ENCODE peak calls at places on chromosomes 11 and 22, in five cellular contexts. One of them, this sample, is unnamed.

GRCh38 chr22:19775496-19776325 is 15.1 kb downstream of the TBX1 start:
- DNase-seq in stomach: no peak
- DNase-seq in pancreas: peak; percentile 41
- DNase-seq in mucosa of descending colon: no peak
- DNase-seq in endothelial cell of umbilical vein: no peak
- DNase-seq in this sample: no peak

GRCh38 chr22:49550766-49551362 is 276.8 kb downstream of the BRD1 start:
- DNase-seq in stomach: no peak
- DNase-seq in pancreas: peak; percentile 19
- DNase-seq in endothelial cell of umbilical vein: no peak
- DNase-seq in mucosa of descending colon: no peak
- DNase-seq in this sample: no peak

GRCh38 chr11:77345621-77346020 is 44.1 kb upstream of the GDPD4 start:
- DNase-seq in endothelial cell of umbilical vein: no peak
- DNase-seq in stomach: no peak
- DNase-seq in pancreas: no peak
- DNase-seq in mucosa of descending colon: no peak
- DNase-seq in this sample: no peak

GRCh38 chr11:46248270-46249102 is 29.0 kb upstream of the CREB3L1 start:
- DNase-seq in mucosa of descending colon: no peak
- DNase-seq in pancreas: no peak
- DNase-seq in stomach: no peak
- DNase-seq in endothelial cell of umbilical vein: peak; percentile 33
- DNase-seq in this sample: peak; percentile 6

GRCh38 chr11:135033545-135033944 is 621.5 kb upstream of the B3GAT1 start:
- DNase-seq in endothelial cell of umbilical vein: no peak
- DNase-seq in pancreas: no peak
- DNase-seq in stomach: no peak
- DNase-seq in mucosa of descending colon: peak; percentile 26
- DNase-seq in this sample: peak; percentile 56

GRCh38 chr22:49896201-49896600 is 22.0 kb downstream of the ALG12 start:
- DNase-seq in mucosa of descending colon: no peak
- DNase-seq in stomach: no peak
- DNase-seq in endothelial cell of umbilical vein: no peak
- DNase-seq in pancreas: no peak
- DNase-seq in this sample: no peak

GRCh38 chr11:20068691-20069090 is 91.6 kb downstream of the DBX1 start:
- DNase-seq in stomach: no peak
- DNase-seq in mucosa of descending colon: no peak
- DNase-seq in endothelial cell of umbilical vein: no peak
- DNase-seq in pancreas: no peak
- DNase-seq in this sample: no peak

GRCh38 chr11:77611921-77612320 is 22.2 kb downstream of the AQP11 start:
- DNase-seq in mucosa of descending colon: no peak
- DNase-seq in endothelial cell of umbilical vein: no peak
- DNase-seq in pancreas: no peak
- DNase-seq in stomach: no peak
- DNase-seq in this sample: no peak

GRCh38 chr22:21054046-21054713 is 8.4 kb downstream of the LRRC74B start:
- DNase-seq in pancreas: no peak
- DNase-seq in endothelial cell of umbilical vein: no peak
- DNase-seq in mucosa of descending colon: no peak
- DNase-seq in stomach: no peak
- DNase-seq in this sample: no peak

GRCh38 chr11:62602141-62603071 is 741 bp upstream of the MTA2 start:
- DNase-seq in pancreas: peak; percentile 91
- DNase-seq in stomach: peak; percentile 65
- DNase-seq in endothelial cell of umbilical vein: no peak
- DNase-seq in mucosa of descending colon: peak; percentile 75
- DNase-seq in this sample: peak; percentile 85

GRCh38 chr11:4982678-4983077 is 12.0 kb upstream of the OR51L1 start:
- DNase-seq in mucosa of descending colon: no peak
- DNase-seq in endothelial cell of umbilical vein: no peak
- DNase-seq in pancreas: no peak
- DNase-seq in stomach: no peak
- DNase-seq in this sample: no peak

GRCh38 chr11:63999349-64000025 is 13.2 kb downstream of the OTUB1 start:
- DNase-seq in mucosa of descending colon: peak; percentile 52
- DNase-seq in stomach: peak; percentile 85
- DNase-seq in pancreas: no peak
- DNase-seq in endothelial cell of umbilical vein: no peak
- DNase-seq in this sample: peak; percentile 44

GRCh38 chr11:19912206-19913118 is 199.8 kb downstream of the NAV2 start:
- DNase-seq in stomach: no peak
- DNase-seq in pancreas: no peak
- DNase-seq in mucosa of descending colon: no peak
- DNase-seq in endothelial cell of umbilical vein: no peak
- DNase-seq in this sample: no peak

GRCh38 chr11:69157156-69157821 is 1.6 kb downstream of the SMIM38 start:
- DNase-seq in pancreas: peak; percentile 77
- DNase-seq in endothelial cell of umbilical vein: peak; percentile 13
- DNase-seq in mucosa of descending colon: no peak
- DNase-seq in stomach: no peak
- DNase-seq in this sample: peak; percentile 80

GRCh38 chr11:89067264-89067663 is 1.5 kb upstream of the GRM5 start:
- DNase-seq in mucosa of descending colon: no peak
- DNase-seq in stomach: no peak
- DNase-seq in pancreas: no peak
- DNase-seq in endothelial cell of umbilical vein: no peak
- DNase-seq in this sample: no peak

GRCh38 chr22:19181786-19182471 is 3.4 kb upstream of the SLC25A1 start:
- DNase-seq in endothelial cell of umbilical vein: no peak
- DNase-seq in pancreas: no peak
- DNase-seq in mucosa of descending colon: no peak
- DNase-seq in stomach: no peak
- DNase-seq in this sample: no peak

GRCh38 chr11:6418958-6419611 is at the start of gene APBB1:
- DNase-seq in mucosa of descending colon: peak; percentile 78
- DNase-seq in endothelial cell of umbilical vein: peak; percentile 67
- DNase-seq in pancreas: peak; percentile 75
- DNase-seq in stomach: peak; percentile 67
- DNase-seq in this sample: peak; percentile 77

GRCh38 chr11:76459299-76459698 is 14.5 kb downstream of the EMSY start:
- DNase-seq in pancreas: no peak
- DNase-seq in mucosa of descending colon: no peak
- DNase-seq in stomach: no peak
- DNase-seq in endothelial cell of umbilical vein: peak; percentile 14
- DNase-seq in this sample: no peak

GRCh38 chr22:42791721-42792452 is 65.2 kb downstream of the ARFGAP3 start:
- DNase-seq in endothelial cell of umbilical vein: no peak
- DNase-seq in mucosa of descending colon: no peak
- DNase-seq in pancreas: peak; percentile 70
- DNase-seq in stomach: no peak
- DNase-seq in this sample: peak; percentile 37

GRCh38 chr22:41417622-41418390 is 28.8 kb downstream of the TOB2 start:
- DNase-seq in stomach: peak; percentile 99
- DNase-seq in pancreas: peak; percentile 100
- DNase-seq in mucosa of descending colon: peak; percentile 68
- DNase-seq in endothelial cell of umbilical vein: peak; percentile 24
- DNase-seq in this sample: peak; percentile 93

GRCh38 chr11:17024924-17025323 is 10.7 kb upstream of the PLEKHA7 start:
- DNase-seq in pancreas: no peak
- DNase-seq in endothelial cell of umbilical vein: no peak
- DNase-seq in mucosa of descending colon: no peak
- DNase-seq in stomach: no peak
- DNase-seq in this sample: no peak

GRCh38 chr22:26322179-26322905 is 106.7 kb upstream of the ASPHD2 start:
- DNase-seq in stomach: no peak
- DNase-seq in mucosa of descending colon: no peak
- DNase-seq in endothelial cell of umbilical vein: no peak
- DNase-seq in pancreas: no peak
- DNase-seq in this sample: no peak

GRCh38 chr11:10122337-10123197 is 171.5 kb downstream of the SBF2 start:
- DNase-seq in pancreas: no peak
- DNase-seq in stomach: no peak
- DNase-seq in endothelial cell of umbilical vein: no peak
- DNase-seq in mucosa of descending colon: no peak
- DNase-seq in this sample: peak; percentile 39

GRCh38 chr22:25736378-25737011 is 5.5 kb upstream of the MYO18B start:
- DNase-seq in endothelial cell of umbilical vein: no peak
- DNase-seq in stomach: no peak
- DNase-seq in pancreas: no peak
- DNase-seq in mucosa of descending colon: no peak
- DNase-seq in this sample: no peak

GRCh38 chr22:30326704-30327362 is at the start of gene TBC1D10A:
- DNase-seq in pancreas: peak; percentile 99
- DNase-seq in mucosa of descending colon: peak; percentile 97
- DNase-seq in endothelial cell of umbilical vein: peak; percentile 86
- DNase-seq in stomach: peak; percentile 97
- DNase-seq in this sample: peak; percentile 96

GRCh38 chr11:25794804-25795203 is 537.1 kb upstream of the ANO3 start:
- DNase-seq in stomach: no peak
- DNase-seq in mucosa of descending colon: no peak
- DNase-seq in endothelial cell of umbilical vein: no peak
- DNase-seq in pancreas: no peak
- DNase-seq in this sample: no peak

DNA sequence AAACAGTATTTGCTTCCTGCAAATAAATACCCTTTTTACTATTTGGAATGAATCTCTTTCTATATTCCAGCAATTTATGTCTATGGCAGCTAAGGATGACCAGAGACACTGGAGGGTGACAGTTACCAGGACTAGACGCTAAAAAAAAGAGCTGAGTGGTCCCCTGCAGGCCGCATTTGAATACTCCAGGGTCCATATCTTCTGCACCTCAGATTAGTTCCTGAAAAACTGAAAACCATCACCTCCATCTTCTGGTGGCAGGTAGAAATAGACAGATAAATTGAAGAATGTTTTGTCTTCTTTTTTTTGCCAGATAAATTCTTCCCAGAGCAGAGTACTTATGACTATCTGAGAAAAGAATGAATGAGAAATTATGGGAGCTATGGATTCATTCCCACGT is 145.6 kb downstream of the CSNK2A3 start:
- DNase-seq in endothelial cell of umbilical vein: no peak
- DNase-seq in mucosa of descending colon: no peak
- DNase-seq in stomach: no peak
- DNase-seq in pancreas: no peak
- DNase-seq in this sample: no peak
- TF ChIP-seq CTCF in endothelial cell of umbilical vein: no peak
- TF ChIP-seq CTCF in mucosa of descending colon: no peak
- TF ChIP-seq CTCF in stomach: no peak
- TF ChIP-seq CTCF in pancreas: no peak
- TF ChIP-seq CTCF in this sample: no peak

DNA sequence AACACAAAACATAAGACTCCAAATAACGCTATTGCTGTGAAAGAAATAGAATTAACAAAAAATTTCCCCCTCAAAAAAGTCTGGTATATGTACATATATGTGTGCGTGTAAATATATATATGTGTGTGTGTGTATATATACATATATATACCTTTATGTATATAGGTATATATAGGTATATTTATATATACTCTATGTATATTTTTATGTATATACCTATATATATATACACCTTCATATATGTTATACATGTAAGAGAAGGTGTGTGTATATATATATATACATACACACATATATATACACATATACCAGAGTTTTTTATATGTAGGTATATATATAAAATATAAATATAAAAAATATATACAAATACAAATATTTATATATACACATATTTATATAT is 199.2 kb downstream of the RAB38 start:
- DNase-seq in pancreas: no peak
- DNase-seq in stomach: no peak
- DNase-seq in endothelial cell of umbilical vein: no peak
- DNase-seq in mucosa of descending colon: no peak
- DNase-seq in this sample: no peak
- TF ChIP-seq CTCF in pancreas: no peak
- TF ChIP-seq CTCF in stomach: no peak
- TF ChIP-seq CTCF in endothelial cell of umbilical vein: no peak
- TF ChIP-seq CTCF in mucosa of descending colon: no peak
- TF ChIP-seq CTCF in this sample: no peak

GRCh38 chr11:130861902-130862552 is 54.3 kb downstream of the SNX19 start:
- DNase-seq in mucosa of descending colon: peak; percentile 98
- DNase-seq in endothelial cell of umbilical vein: peak; percentile 84
- DNase-seq in stomach: peak; percentile 95
- DNase-seq in pancreas: peak; percentile 95
- DNase-seq in this sample: peak; percentile 97
- TF ChIP-seq CTCF in mucosa of descending colon: peak; percentile 99
- TF ChIP-seq CTCF in endothelial cell of umbilical vein: peak; percentile 100
- TF ChIP-seq CTCF in stomach: peak; percentile 95
- TF ChIP-seq CTCF in pancreas: peak; percentile 96
- TF ChIP-seq CTCF in this sample: peak; percentile 100

DNA sequence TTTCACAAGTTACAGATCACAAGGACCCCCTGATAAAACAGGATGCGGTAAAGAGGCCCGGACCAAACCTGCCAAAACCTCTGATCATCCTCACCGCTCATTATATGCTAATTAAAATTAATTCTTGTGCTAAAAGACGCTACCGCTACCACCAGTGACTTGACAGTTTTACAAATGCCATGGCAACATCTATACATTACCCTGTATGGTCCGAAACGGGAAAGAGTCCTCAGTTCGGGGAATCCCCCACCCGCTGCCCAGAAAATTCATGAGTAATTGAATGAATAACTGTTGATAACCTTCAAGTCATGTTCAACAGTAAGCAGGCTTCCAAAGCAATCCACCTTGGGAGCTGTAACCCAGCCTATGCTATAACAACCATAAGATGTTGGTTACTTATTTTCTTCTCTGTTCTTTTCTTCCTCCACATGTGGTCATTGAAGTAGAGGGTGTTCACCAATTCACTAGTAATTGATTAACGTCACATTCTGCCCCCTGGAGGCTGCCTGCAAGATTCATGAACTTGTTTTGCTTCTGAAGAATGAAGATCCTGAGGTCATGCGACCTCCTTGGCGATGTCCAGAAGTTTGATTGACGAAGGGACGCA is 20.6 kb downstream of the APOBEC3H start:
- DNase-seq in pancreas: no peak
- DNase-seq in mucosa of descending colon: peak; percentile 85
- DNase-seq in endothelial cell of umbilical vein: peak; percentile 57
- DNase-seq in stomach: peak; percentile 70
- DNase-seq in this sample: peak; percentile 83
- TF ChIP-seq CTCF in pancreas: peak; percentile 18
- TF ChIP-seq CTCF in mucosa of descending colon: no peak
- TF ChIP-seq CTCF in endothelial cell of umbilical vein: peak; percentile 36
- TF ChIP-seq CTCF in stomach: no peak
- TF ChIP-seq CTCF in this sample: peak; percentile 45

GRCh38 chr11:94007906-94008305 is 13.2 kb upstream of the HEPHL1 start:
- DNase-seq in pancreas: no peak
- DNase-seq in mucosa of descending colon: no peak
- DNase-seq in stomach: no peak
- DNase-seq in endothelial cell of umbilical vein: no peak
- DNase-seq in this sample: no peak
- TF ChIP-seq CTCF in pancreas: no peak
- TF ChIP-seq CTCF in mucosa of descending colon: no peak
- TF ChIP-seq CTCF in stomach: no peak
- TF ChIP-seq CTCF in endothelial cell of umbilical vein: no peak
- TF ChIP-seq CTCF in this sample: no peak

GRCh38 chr11:119309411-119309810 is 7.5 kb downstream of the MCAM start:
- DNase-seq in pancreas: no peak
- DNase-seq in endothelial cell of umbilical vein: no peak
- DNase-seq in stomach: no peak
- DNase-seq in mucosa of descending colon: no peak
- DNase-seq in this sample: no peak

GRCh38 chr11:119306373-119306890 is 10.5 kb downstream of the MCAM start:
- DNase-seq in mucosa of descending colon: no peak
- DNase-seq in stomach: no peak
- DNase-seq in endothelial cell of umbilical vein: peak; percentile 39
- DNase-seq in pancreas: no peak
- DNase-seq in this sample: peak; percentile 66

GRCh38 chr11:119305556-119306372 is 11.2 kb downstream of the MCAM start:
- DNase-seq in endothelial cell of umbilical vein: no peak
- DNase-seq in pancreas: no peak
- DNase-seq in mucosa of descending colon: no peak
- DNase-seq in stomach: no peak
- DNase-seq in this sample: no peak

GRCh38 chr11:119307974-119308373 is 9.0 kb downstream of the MCAM start:
- DNase-seq in endothelial cell of umbilical vein: no peak
- DNase-seq in mucosa of descending colon: no peak
- DNase-seq in pancreas: no peak
- DNase-seq in stomach: no peak
- DNase-seq in this sample: no peak

GRCh38 chr11:119307219-119307618 is 9.7 kb downstream of the MCAM start:
- DNase-seq in stomach: no peak
- DNase-seq in mucosa of descending colon: no peak
- DNase-seq in endothelial cell of umbilical vein: peak; percentile 39
- DNase-seq in pancreas: no peak
- DNase-seq in this sample: no peak
- TF ChIP-seq CTCF in stomach: no peak
- TF ChIP-seq CTCF in mucosa of descending colon: no peak
- TF ChIP-seq CTCF in endothelial cell of umbilical vein: peak; percentile 4
- TF ChIP-seq CTCF in pancreas: no peak
- TF ChIP-seq CTCF in this sample: no peak